ENCODE peak calls at places on chromosomes 7 and 10, in nine cellular contexts. W is right cardiac atrium, G is NCI-H748 treated with DMSO at 0.1 percent for 48 hours, X is cardiac muscle cell, C is hepatocyte, F is NCI-H345, T is non-pigmented ciliary epithelial cell, D is suprapubic skin, L is MV-4-11. E is an unnamed sample.

GRCh38 chr10:124005091-124005490 is 88.3 kb downstream of the CHST15 start:
- DNase-seq in G (no peak), W (no peak), X (no peak), F (no peak), T (no peak), L (no peak), C (no peak), D (peak), E (no peak)

GRCh38 chr10:58588673-58589265 is 76.1 kb downstream of the BICC1 start:
- DNase-seq in C (no peak), W (peak), D (no peak), G (no peak), X (no peak), F (no peak), L (no peak), T (no peak), E (no peak)

GRCh38 chr7:17444673-17445072 is 146.2 kb downstream of the AHR start:
- DNase-seq in W (no peak), L (no peak), C (peak), T (no peak), D (no peak), X (peak), G (no peak), F (no peak), E (no peak)

GRCh38 chr10:66222462-66223046 is 703.3 kb upstream of the LRRTM3 start:
- DNase-seq in C (no peak), F (no peak), T (no peak), L (no peak), W (no peak), G (no peak), D (no peak), X (no peak), E (no peak)

GRCh38 chr7:43758861-43759683 is 592 bp downstream of the BLVRA start:
- DNase-seq in D (no peak), W (peak), C (peak), L (no peak), F (peak), X (peak), G (peak), T (no peak), E (no peak)

GRCh38 chr7:114631249-114631822 is 216.7 kb downstream of the FOXP2 start:
- DNase-seq in F (no peak), L (no peak), G (no peak), D (no peak), T (no peak), C (no peak), X (no peak), W (no peak), E (no peak)

GRCh38 chr7:149414745-149415390 is 46.0 kb downstream of the ZNF777 start:
- DNase-seq in T (peak), L (no peak), F (no peak), C (peak), G (no peak), W (peak), X (peak), D (no peak), E (no peak)

GRCh38 chr10:58963723-58964124 is 212.7 kb upstream of the PHYHIPL start:
- DNase-seq in X (no peak), G (no peak), L (no peak), T (no peak), W (no peak), F (no peak), C (no peak), D (no peak), E (no peak)

GRCh38 chr10:79446451-79447020 is 1.1 kb upstream of the ZCCHC24 start:
- DNase-seq in C (peak), T (no peak), F (peak), G (no peak), D (peak), W (peak), X (peak), L (no peak), E (no peak)

GRCh38 chr10:24784923-24785322 is 61.2 kb upstream of the ARHGAP21 start:
- DNase-seq in L (no peak), W (no peak), G (no peak), C (no peak), X (no peak), F (no peak), D (no peak), T (no peak), E (no peak)

GRCh38 chr7:131249003-131249402 is 78.7 kb upstream of the MKLN1 start:
- DNase-seq in X (peak), T (peak), W (peak), G (no peak), C (peak), L (no peak), D (peak), F (no peak), E (no peak)

GRCh38 chr7:140672382-140673062 is at the start of gene ADCK2:
- DNase-seq in L (peak), G (no peak), W (peak), X (no peak), C (peak), F (peak), D (peak), T (no peak), E (peak)

GRCh38 chr7:18408461-18408860 is 87.1 kb upstream of the HDAC9 start:
- DNase-seq in G (no peak), C (no peak), W (no peak), D (no peak), F (no peak), T (no peak), L (no peak), X (peak), E (no peak)

GRCh38 chr7:119256446-119257131 is 1016.4 kb upstream of the KCND2 start:
- DNase-seq in G (peak), C (no peak), X (no peak), L (no peak), F (peak), T (no peak), W (no peak), D (no peak), E (no peak)

GRCh38 chr7:88278881-88279280 is 27.8 kb downstream of the STEAP4 start:
- DNase-seq in L (peak), X (peak), D (no peak), F (no peak), W (no peak), G (no peak), C (no peak), T (no peak), E (no peak)

GRCh38 chr10:113094114-113094486 is 144.1 kb downstream of the TCF7L2 start:
- DNase-seq in D (no peak), T (no peak), W (no peak), L (peak), C (no peak), G (no peak), X (peak), F (no peak), E (no peak)

GRCh38 chr7:2019693-2020511 is 212.8 kb downstream of the MAD1L1 start:
- DNase-seq in F (no peak), G (no peak), W (peak), D (peak), C (peak), X (peak), T (peak), L (peak), E (no peak)

E was measured in NCI-H1105.